ENCODE peak calls at places on chromosome 15, in eight cellular contexts. One of them, this sample, is unnamed.

GRCh38 chr15:45919806-45920205 is 285.0 kb downstream of the SQOR start:
- DNase-seq in iPS-NIHi11: peak
- DNase-seq in GM03348: peak
- DNase-seq in HT-29: peak
- DNase-seq in heart right ventricle: no peak
- DNase-seq in AG10803: peak
- DNase-seq in activated gamma-delta T cell treated with Interleukin-2 at 50 U/mL for 16 hours: no peak
- DNase-seq in PC-3: peak
- DNase-seq in this sample: no peak

GRCh38 chr15:78405336-78405924 is 32.6 kb upstream of the IREB2 start:
- DNase-seq in activated gamma-delta T cell treated with Interleukin-2 at 50 U/mL for 16 hours: no peak
- DNase-seq in AG10803: no peak
- DNase-seq in iPS-NIHi11: peak
- DNase-seq in GM03348: no peak
- DNase-seq in HT-29: no peak
- DNase-seq in PC-3: no peak
- DNase-seq in heart right ventricle: no peak
- DNase-seq in this sample: no peak

GRCh38 chr15:69015591-69015990 is 1.1 kb downstream of the NOX5 start:
- DNase-seq in PC-3: no peak
- DNase-seq in HT-29: no peak
- DNase-seq in GM03348: peak
- DNase-seq in heart right ventricle: no peak
- DNase-seq in iPS-NIHi11: no peak
- DNase-seq in activated gamma-delta T cell treated with Interleukin-2 at 50 U/mL for 16 hours: no peak
- DNase-seq in AG10803: no peak
- DNase-seq in this sample: no peak

GRCh38 chr15:77589839-77590238 is 42.9 kb downstream of the LINGO1 start:
- DNase-seq in GM03348: no peak
- DNase-seq in iPS-NIHi11: no peak
- DNase-seq in AG10803: no peak
- DNase-seq in HT-29: no peak
- DNase-seq in PC-3: no peak
- DNase-seq in activated gamma-delta T cell treated with Interleukin-2 at 50 U/mL for 16 hours: no peak
- DNase-seq in heart right ventricle: no peak
- DNase-seq in this sample: no peak

GRCh38 chr15:73955851-73956250 is 29.6 kb downstream of the LOXL1 start:
- DNase-seq in PC-3: no peak
- DNase-seq in GM03348: no peak
- DNase-seq in iPS-NIHi11: no peak
- DNase-seq in heart right ventricle: no peak
- DNase-seq in AG10803: no peak
- DNase-seq in activated gamma-delta T cell treated with Interleukin-2 at 50 U/mL for 16 hours: no peak
- DNase-seq in HT-29: no peak
- DNase-seq in this sample: no peak

GRCh38 chr15:59950603-59951388 is 53.3 kb upstream of the FOXB1 start:
- DNase-seq in heart right ventricle: no peak
- DNase-seq in iPS-NIHi11: no peak
- DNase-seq in activated gamma-delta T cell treated with Interleukin-2 at 50 U/mL for 16 hours: no peak
- DNase-seq in AG10803: no peak
- DNase-seq in HT-29: no peak
- DNase-seq in GM03348: no peak
- DNase-seq in PC-3: no peak
- DNase-seq in this sample: no peak

GRCh38 chr15:41490355-41490754 is 3.3 kb upstream of the ITPKA start:
- DNase-seq in heart right ventricle: no peak
- DNase-seq in activated gamma-delta T cell treated with Interleukin-2 at 50 U/mL for 16 hours: no peak
- DNase-seq in HT-29: no peak
- DNase-seq in iPS-NIHi11: no peak
- DNase-seq in PC-3: peak
- DNase-seq in GM03348: peak
- DNase-seq in AG10803: peak
- DNase-seq in this sample: peak

GRCh38 chr15:71052356-71052755 is 62.9 kb upstream of the THSD4 start:
- DNase-seq in activated gamma-delta T cell treated with Interleukin-2 at 50 U/mL for 16 hours: no peak
- DNase-seq in AG10803: peak
- DNase-seq in iPS-NIHi11: no peak
- DNase-seq in GM03348: peak
- DNase-seq in heart right ventricle: no peak
- DNase-seq in PC-3: peak
- DNase-seq in HT-29: no peak
- DNase-seq in this sample: peak

GRCh38 chr15:100650685-100651084 is 48.3 kb downstream of the ASB7 start:
- DNase-seq in AG10803: no peak
- DNase-seq in PC-3: peak
- DNase-seq in GM03348: no peak
- DNase-seq in activated gamma-delta T cell treated with Interleukin-2 at 50 U/mL for 16 hours: no peak
- DNase-seq in heart right ventricle: no peak
- DNase-seq in iPS-NIHi11: no peak
- DNase-seq in HT-29: peak
- DNase-seq in this sample: no peak

GRCh38 chr15:35595656-35596055 is 49.7 kb upstream of the DPH6 start:
- DNase-seq in HT-29: no peak
- DNase-seq in AG10803: no peak
- DNase-seq in GM03348: no peak
- DNase-seq in iPS-NIHi11: no peak
- DNase-seq in heart right ventricle: no peak
- DNase-seq in PC-3: no peak
- DNase-seq in activated gamma-delta T cell treated with Interleukin-2 at 50 U/mL for 16 hours: no peak
- DNase-seq in this sample: no peak

GRCh38 chr15:40325188-40325587 is 1.7 kb downstream of the INAFM2 start:
- DNase-seq in AG10803: no peak
- DNase-seq in heart right ventricle: no peak
- DNase-seq in iPS-NIHi11: no peak
- DNase-seq in PC-3: no peak
- DNase-seq in GM03348: no peak
- DNase-seq in HT-29: no peak
- DNase-seq in activated gamma-delta T cell treated with Interleukin-2 at 50 U/mL for 16 hours: no peak
- DNase-seq in this sample: no peak

GRCh38 chr15:65884511-65884910 is 15.2 kb downstream of the RAB11A start:
- DNase-seq in heart right ventricle: no peak
- DNase-seq in PC-3: no peak
- DNase-seq in activated gamma-delta T cell treated with Interleukin-2 at 50 U/mL for 16 hours: no peak
- DNase-seq in AG10803: no peak
- DNase-seq in iPS-NIHi11: no peak
- DNase-seq in GM03348: no peak
- DNase-seq in HT-29: no peak
- DNase-seq in this sample: no peak

GRCh38 chr15:74957301-74958035 is 896 bp upstream of the RPP25 start:
- DNase-seq in HT-29: no peak
- DNase-seq in heart right ventricle: no peak
- DNase-seq in activated gamma-delta T cell treated with Interleukin-2 at 50 U/mL for 16 hours: no peak
- DNase-seq in AG10803: peak
- DNase-seq in iPS-NIHi11: no peak
- DNase-seq in PC-3: no peak
- DNase-seq in GM03348: no peak
- DNase-seq in this sample: no peak

GRCh38 chr15:41955807-41956525 is 16.4 kb downstream of the EHD4 start:
- DNase-seq in iPS-NIHi11: peak
- DNase-seq in activated gamma-delta T cell treated with Interleukin-2 at 50 U/mL for 16 hours: no peak
- DNase-seq in AG10803: peak
- DNase-seq in HT-29: no peak
- DNase-seq in GM03348: no peak
- DNase-seq in PC-3: no peak
- DNase-seq in heart right ventricle: no peak
- DNase-seq in this sample: no peak

This sample was measured in AG08396.